ENCODE peak calls at places on chromosomes 4 and X, in six cellular contexts. C is CD8-positive, alpha-beta T cell; Y is effector memory CD4-positive, alpha-beta T cell; Z is neural progenitor cell; G is heart left ventricle; W is lung. T is an unnamed sample.

GRCh38 chrX:49108641-49109040 is 14.9 kb downstream of the GPKOW start:
- DNase-seq in C (no peak), Y (no peak), Z (no peak), G (no peak), W (no peak), T (no peak)

GRCh38 chrX:57453901-57454300 is 137.9 kb upstream of the ZXDB start:
- DNase-seq in C (no peak), Y (peak; percentile 0), Z (peak; percentile 47), G (no peak), W (no peak), T (no peak)

GRCh38 chrX:136608295-136608933 is 39.5 kb upstream of the CD40LG start:
- DNase-seq in C (peak; percentile 59), Y (peak; percentile 34), Z (peak; percentile 42), G (peak; percentile 8), W (no peak), T (peak; percentile 52)

GRCh38 chrX:150414228-150414627 is 51.1 kb downstream of the MAMLD1 start:
- DNase-seq in C (no peak), Y (no peak), Z (no peak), G (no peak), W (no peak), T (no peak)

GRCh38 chr4:145808021-145808650 is 128.2 kb downstream of the C4orf51 start:
- DNase-seq in C (no peak), Y (no peak), Z (no peak), G (no peak), W (no peak), T (no peak)

GRCh38 chrX:131827935-131828334 is 195.2 kb upstream of the STK26 start:
- DNase-seq in C (peak; percentile 29), Y (no peak), Z (peak; percentile 79), G (no peak), W (no peak), T (no peak)

GRCh38 chr4:156778606-156779005 is 193.0 kb downstream of the PDGFC start:
- DNase-seq in C (no peak), Y (no peak), Z (no peak), G (no peak), W (no peak), T (no peak)

GRCh38 chr4:25308761-25309160 is 3.8 kb upstream of the ZCCHC4 start:
- DNase-seq in C (no peak), Y (no peak), Z (no peak), G (no peak), W (no peak), T (no peak)

GRCh38 chrX:133792198-133792953 is 193.0 kb downstream of the GPC3 start:
- DNase-seq in C (peak; percentile 42), Y (peak; percentile 22), Z (peak; percentile 85), G (peak; percentile 18), W (peak; percentile 69), T (peak; percentile 63)

GRCh38 chrX:133796282-133796681 is 189.1 kb downstream of the GPC3 start:
- DNase-seq in C (no peak), Y (no peak), Z (no peak), G (no peak), W (no peak), T (no peak)

GRCh38 chrX:133794151-133794550 is 191.2 kb downstream of the GPC3 start:
- DNase-seq in C (no peak), Y (no peak), Z (peak; percentile 7), G (no peak), W (no peak), T (no peak)
- H3K27ac ChIP-seq in C (no peak overlapping the region), Y (no peak overlapping the region), Z (peak overlapping the region; percentile 81), G (no peak overlapping the region), W (no peak overlapping the region), T (no peak overlapping the region)

GRCh38 chr4:165874799-165875371 is 1.8 kb downstream of the TLL1 start:
- DNase-seq in C (no peak), Y (no peak), Z (peak; percentile 79), G (peak; percentile 33), W (no peak), T (no peak)
- H3K4me3 ChIP-seq in C (no peak overlapping the region), Y (no peak overlapping the region), Z (peak overlapping the region; percentile 58), G (no peak overlapping the region), W (peak overlapping the region; percentile 18), T (no peak overlapping the region)

GRCh38 chr4:3291969-3292570 is 751 bp upstream of the RGS12 start:
- DNase-seq in C (no peak), Y (peak; percentile 23), Z (peak; percentile 75), G (peak; percentile 67), W (peak; percentile 57), T (no peak)

GRCh38 chr4:3294401-3295241 is 1.8 kb downstream of the RGS12 start:
- DNase-seq in C (no peak), Y (no peak), Z (no peak), G (no peak), W (no peak), T (peak; percentile 20)

GRCh38 chr4:3291411-3291968 is 1.3 kb upstream of the RGS12 start:
- DNase-seq in C (no peak), Y (no peak), Z (peak; percentile 56), G (no peak), W (peak; percentile 53), T (no peak)

GRCh38 chr4:3293410-3294391 is 880 bp downstream of the RGS12 start:
- DNase-seq in C (no peak), Y (no peak), Z (no peak), G (no peak), W (no peak), T (peak; percentile 24)

GRCh38 chr4:3292571-3293409 is at the start of gene RGS12:
- DNase-seq in C (peak; percentile 78), Y (peak; percentile 81), Z (peak; percentile 97), G (peak; percentile 95), W (peak; percentile 95), T (peak; percentile 91)
- H3K4me1 ChIP-seq in C (peaks cover 14% of the 10 kb centered on the region), Y (peaks cover 12% of the 10 kb centered on the region), Z (peaks cover 39% of the 10 kb centered on the region), G (peaks cover 33% of the 10 kb centered on the region), W (peaks cover 26% of the 10 kb centered on the region), T (peaks cover 5% of the 10 kb centered on the region)

DNA sequence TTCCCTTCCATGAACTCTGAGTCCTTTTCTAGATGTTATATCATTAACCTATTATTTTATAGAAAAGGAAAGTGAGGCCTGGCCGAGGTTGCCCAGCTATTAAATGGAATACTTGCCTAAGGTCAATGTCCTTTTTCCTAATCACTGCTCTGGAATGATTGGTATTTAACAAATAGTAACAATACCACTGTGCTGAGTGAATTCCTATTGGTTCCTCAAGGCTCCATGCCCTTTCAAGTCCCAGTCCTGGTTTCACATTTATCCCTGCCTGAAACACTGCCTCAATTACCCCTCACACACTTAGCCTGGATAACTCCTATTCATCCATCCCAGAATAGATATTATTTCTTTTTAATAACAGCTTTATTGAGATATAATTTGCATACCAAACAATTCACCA is 6.2 kb downstream of the TCEAL9 start:
- DNase-seq in C (no peak), Y (no peak), Z (no peak), G (no peak), W (no peak), T (no peak)
- H3K27ac ChIP-seq in C (no peak overlapping the region), Y (no peak overlapping the region), Z (no peak overlapping the region), G (no peak overlapping the region), W (no peak overlapping the region), T (no peak overlapping the region)

GRCh38 chrX:112081781-112082482 is 644 bp downstream of the TRPC5 start:
- DNase-seq in C (no peak), Y (no peak), Z (peak; percentile 67), G (no peak), W (no peak), T (no peak)
- H3K4me3 ChIP-seq in C (no peak overlapping the region), Y (no peak overlapping the region), Z (peak overlapping the region; percentile 71), G (no peak overlapping the region), W (no peak overlapping the region), T (no peak overlapping the region)

DNA sequence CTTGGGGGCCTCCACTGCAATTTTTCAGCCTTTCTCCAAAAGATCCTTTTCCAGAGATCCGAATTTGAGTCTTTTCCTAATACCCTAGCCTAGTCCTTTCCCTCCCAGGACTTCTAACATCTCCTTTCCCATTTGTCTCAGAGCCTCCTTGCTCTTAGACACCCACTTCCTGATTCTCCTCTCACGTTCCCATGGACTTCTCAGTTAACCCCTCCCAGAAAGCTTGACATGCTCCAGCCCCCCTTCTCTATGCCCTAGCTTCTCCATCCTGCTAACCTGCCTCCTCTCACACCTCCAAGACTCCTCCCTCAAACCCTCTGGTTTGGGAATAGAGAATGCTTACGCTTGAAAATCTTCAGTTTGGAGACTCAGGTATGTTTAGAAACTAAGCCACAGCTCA is 2.5 kb downstream of the UBA1 start:
- DNase-seq in C (no peak), Y (no peak), Z (no peak), G (no peak), W (no peak), T (no peak)
- H3K4me1 ChIP-seq in C (peaks cover 45% of the 10 kb centered on the region), Y (peaks cover 39% of the 10 kb centered on the region), Z (peaks cover 41% of the 10 kb centered on the region), G (peaks cover 45% of the 10 kb centered on the region), W (peaks cover 6% of the 10 kb centered on the region), T (peaks cover 16% of the 10 kb centered on the region)

DNA sequence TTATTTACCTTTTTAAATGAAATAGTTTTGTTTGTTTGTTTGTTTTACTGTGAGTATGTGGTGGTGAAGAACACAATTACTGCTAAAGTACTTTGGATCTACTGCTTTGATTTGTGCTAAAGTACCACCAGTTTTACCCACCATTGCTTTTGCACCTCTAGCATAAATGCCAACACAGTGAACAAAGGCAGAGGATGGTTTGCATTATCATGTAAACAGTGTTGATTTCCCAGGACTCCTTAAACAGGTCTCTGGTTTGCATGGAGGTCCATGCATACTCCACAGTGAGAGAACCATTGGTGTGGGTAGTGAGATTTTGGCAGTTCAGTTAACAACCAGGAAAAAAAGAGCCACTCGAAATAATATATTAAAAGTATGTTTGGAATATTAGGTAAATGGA is 11.0 kb downstream of the FAT4 start:
- DNase-seq in C (no peak), Y (no peak), Z (no peak), G (no peak), W (no peak), T (no peak)
- H3K27ac ChIP-seq in C (no peak overlapping the region), Y (no peak overlapping the region), Z (no peak overlapping the region), G (no peak overlapping the region), W (no peak overlapping the region), T (no peak overlapping the region)

GRCh38 chr4:184392748-184393334 is 81.5 kb downstream of the IRF2 start:
- DNase-seq in C (no peak), Y (no peak), Z (no peak), G (no peak), W (peak; percentile 34), T (no peak)

GRCh38 chr4:184397516-184398163 is 76.7 kb downstream of the IRF2 start:
- DNase-seq in C (no peak), Y (no peak), Z (no peak), G (no peak), W (no peak), T (no peak)

GRCh38 chr4:184396570-184397515 is 77.5 kb downstream of the IRF2 start:
- DNase-seq in C (no peak), Y (no peak), Z (no peak), G (no peak), W (no peak), T (no peak)

GRCh38 chr4:184396001-184396400 is 78.3 kb downstream of the IRF2 start:
- DNase-seq in C (no peak), Y (no peak), Z (no peak), G (no peak), W (no peak), T (no peak)

GRCh38 chr4:184395451-184395917 is 78.9 kb downstream of the IRF2 start:
- DNase-seq in C (no peak), Y (no peak), Z (no peak), G (no peak), W (no peak), T (no peak)
- H3K4me3 ChIP-seq in C (no peak overlapping the region), Y (no peak overlapping the region), Z (no peak overlapping the region), G (no peak overlapping the region), W (no peak overlapping the region), T (no peak overlapping the region)